ENCODE peak calls at places on chromosomes 11 and 22, in nine cellular contexts. R is psoas muscle; W is cardiac fibroblast; Y is thoracic aorta; P is IMR-90; Q is fibroblast of lung; M is CD8-positive, alpha-beta T cell; A is spleen; C is coronary artery. S is an unnamed sample.

GRCh38 chr22:32055069-32055468 is 12.0 kb downstream of the SLC5A1 start:
- DNase-seq in P (no peak), A (no peak), Y (no peak), R (no peak), Q (no peak), M (no peak), W (no peak), C (no peak), S (no peak)

GRCh38 chr11:13140028-13140870 is 131.1 kb downstream of the RASSF10 start:
- DNase-seq in Q (peak), P (peak), A (no peak), M (no peak), C (no peak), Y (no peak), R (no peak), W (peak), S (peak)

GRCh38 chr11:116611998-116612620 is 160.7 kb downstream of the BUD13 start:
- DNase-seq in Q (no peak), M (no peak), R (no peak), Y (no peak), W (no peak), C (peak), A (no peak), P (no peak), S (no peak)

GRCh38 chr22:17436981-17437410 is 67.7 kb downstream of the CECR2 start:
- DNase-seq in W (no peak), Q (no peak), A (no peak), R (no peak), C (no peak), Y (no peak), M (no peak), P (no peak), S (no peak)

GRCh38 chr22:20052309-20053250 is 27.5 kb upstream of the DGCR8 start:
- DNase-seq in Q (no peak), W (no peak), C (no peak), Y (no peak), M (no peak), R (no peak), A (no peak), P (no peak), S (no peak)

GRCh38 chr11:17391493-17392355 is 3.3 kb upstream of the KCNJ11 start:
- DNase-seq in Y (no peak), A (no peak), C (no peak), P (no peak), R (no peak), M (no peak), Q (no peak), W (no peak), S (no peak)

GRCh38 chr22:46064966-46065666 is 85.2 kb upstream of the PPARA start:
- DNase-seq in P (no peak), W (no peak), Y (no peak), M (no peak), A (no peak), R (no peak), C (peak), Q (peak), S (peak)

GRCh38 chr22:39927544-39927943 is 26.7 kb downstream of the GRAP2 start:
- DNase-seq in Q (no peak), M (peak), P (no peak), C (no peak), A (no peak), R (no peak), Y (no peak), W (no peak), S (no peak)

GRCh38 chr11:125448136-125448535 is 47.9 kb downstream of the FEZ1 start:
- DNase-seq in A (no peak), Y (no peak), W (peak), M (no peak), P (peak), Q (peak), C (peak), R (no peak), S (no peak)

GRCh38 chr22:34105461-34106062 is 185.3 kb upstream of the LARGE1 start:
- DNase-seq in Y (no peak), M (no peak), Q (no peak), A (no peak), W (peak), P (no peak), R (peak), C (no peak), S (no peak)
- TF ChIP-seq CTCF in Y (peak), M (no peak), Q (no peak), A (peak), W (no peak), P (no peak), R (peak), C (no peak), S (no peak)

DNA sequence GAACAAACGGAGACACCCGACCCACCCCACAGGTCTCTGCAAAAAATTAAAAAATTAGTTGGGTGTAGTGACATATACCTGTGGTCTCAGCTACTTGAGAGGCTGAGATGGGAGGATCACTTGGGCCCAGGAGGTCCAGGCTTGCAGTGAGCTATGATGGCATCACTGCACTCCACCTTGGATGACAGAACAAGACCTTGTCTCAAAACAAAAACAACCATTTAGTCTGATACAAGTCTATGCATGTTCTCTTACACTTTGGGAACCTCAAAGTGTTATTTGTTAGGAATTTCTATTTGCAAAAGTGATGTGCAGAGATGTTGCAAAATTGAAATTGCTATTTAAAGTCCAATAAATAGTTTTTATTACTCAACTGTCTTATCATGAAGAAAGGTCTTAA is 14.3 kb downstream of the ATG13 start:
- DNase-seq in R (no peak), P (no peak), Q (no peak), C (no peak), M (no peak), W (no peak), A (no peak), Y (no peak), S (no peak)
- H3K4me3 ChIP-seq in R (no peak), P (no peak), Q (no peak), C (no peak), M (no peak), W (no peak), A (no peak), Y (no peak), S (no peak)

GRCh38 chr11:33094157-33094556 is 54.8 kb downstream of the TCP11L1 start:
- DNase-seq in M (no peak), W (no peak), P (no peak), Y (no peak), A (no peak), C (no peak), R (no peak), Q (no peak), S (no peak)

GRCh38 chr11:33083918-33084317 is 44.5 kb downstream of the TCP11L1 start:
- DNase-seq in Q (no peak), W (no peak), C (no peak), A (no peak), P (no peak), M (no peak), R (no peak), Y (no peak), S (no peak)

GRCh38 chr11:33086017-33086416 is 46.6 kb downstream of the TCP11L1 start:
- DNase-seq in A (no peak), C (no peak), R (no peak), P (no peak), M (no peak), Q (no peak), W (no peak), Y (no peak), S (no peak)

DNA sequence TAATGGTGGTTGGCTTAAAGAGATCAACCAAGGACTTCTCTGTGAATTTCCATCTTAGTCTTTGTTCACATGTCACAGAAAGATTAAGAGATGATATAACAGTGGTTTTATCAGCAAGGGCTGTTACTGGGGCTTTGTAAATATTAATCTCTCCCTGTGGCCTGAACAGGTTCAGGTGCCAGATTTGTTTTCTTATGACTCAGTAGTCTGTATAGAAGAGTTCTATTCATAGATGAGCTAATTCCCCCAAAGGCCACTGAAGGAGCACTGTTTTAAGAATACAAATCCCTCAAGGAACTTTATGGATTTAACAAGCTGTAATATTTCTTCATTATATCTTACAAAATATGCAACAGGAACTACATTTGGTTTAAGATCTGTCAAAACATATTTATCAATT is 50.4 kb downstream of the TCP11L1 start:
- DNase-seq in Q (peak), A (no peak), W (no peak), P (peak), Y (no peak), M (no peak), R (no peak), C (no peak), S (peak)
- TF ChIP-seq CTCF in Q (no peak), A (no peak), W (peak), P (peak), Y (no peak), M (no peak), R (no peak), C (no peak), S (no peak)

DNA sequence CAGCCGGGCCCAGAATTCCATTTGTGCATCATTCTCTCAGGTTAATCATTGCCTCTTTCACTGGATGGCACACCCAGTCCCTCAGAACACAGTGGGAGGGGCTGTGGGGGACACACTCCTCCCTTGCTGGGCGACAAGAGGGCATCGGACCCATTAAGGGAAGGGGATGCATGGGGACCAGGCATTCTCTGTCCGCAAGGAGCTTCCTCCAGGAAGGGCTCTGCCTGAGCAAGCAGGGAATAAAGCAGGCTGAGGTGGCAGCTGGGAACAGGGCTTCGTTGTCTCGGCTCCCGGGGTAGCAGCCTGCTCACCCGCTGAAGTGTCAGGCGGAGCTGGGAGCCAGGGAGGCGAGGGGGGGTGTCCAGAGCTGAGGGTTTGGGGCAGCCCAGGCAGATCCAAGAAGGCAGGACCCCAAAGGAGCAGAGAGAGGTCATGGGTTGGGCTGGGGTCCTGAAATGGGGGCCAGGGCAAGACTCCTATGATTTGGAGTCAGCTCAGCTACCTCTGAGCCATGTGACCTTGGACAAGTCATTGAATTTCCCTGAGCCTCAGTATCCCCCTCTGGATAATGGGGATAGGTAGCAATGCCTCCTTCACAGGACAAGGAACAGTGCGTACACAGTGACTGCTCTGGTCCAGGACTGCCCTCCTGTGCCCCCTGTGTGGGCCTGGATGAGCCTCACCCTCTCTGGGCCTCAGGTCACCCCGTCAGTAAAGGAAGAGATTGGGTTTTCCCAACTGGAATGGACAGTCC is 1.4 kb downstream of the GAL3ST1 start:
- DNase-seq in Y (no peak), M (no peak), C (no peak), P (no peak), W (no peak), R (no peak), A (no peak), Q (no peak), S (no peak)
- H3K4me3 ChIP-seq in Y (no peak), M (no peak), C (no peak), P (no peak), W (no peak), R (no peak), A (no peak), Q (no peak), S (no peak)

GRCh38 chr22:27382947-27383346 is 418.6 kb downstream of the MN1 start:
- DNase-seq in P (no peak), Q (no peak), R (no peak), Y (no peak), A (no peak), M (no peak), W (no peak), C (no peak), S (no peak)

GRCh38 chr22:27380826-27381225 is 420.7 kb downstream of the MN1 start:
- DNase-seq in Q (no peak), C (no peak), M (no peak), W (no peak), P (no peak), Y (no peak), A (no peak), R (no peak), S (no peak)

GRCh38 chr22:27381552-27381951 is 420.0 kb downstream of the MN1 start:
- DNase-seq in Q (no peak), R (no peak), C (no peak), Y (no peak), W (no peak), P (no peak), M (no peak), A (no peak), S (no peak)

GRCh38 chr22:27383896-27384295 is 417.7 kb downstream of the MN1 start:
- DNase-seq in A (no peak), P (no peak), R (no peak), Q (no peak), C (no peak), W (no peak), Y (no peak), M (no peak), S (no peak)

DNA sequence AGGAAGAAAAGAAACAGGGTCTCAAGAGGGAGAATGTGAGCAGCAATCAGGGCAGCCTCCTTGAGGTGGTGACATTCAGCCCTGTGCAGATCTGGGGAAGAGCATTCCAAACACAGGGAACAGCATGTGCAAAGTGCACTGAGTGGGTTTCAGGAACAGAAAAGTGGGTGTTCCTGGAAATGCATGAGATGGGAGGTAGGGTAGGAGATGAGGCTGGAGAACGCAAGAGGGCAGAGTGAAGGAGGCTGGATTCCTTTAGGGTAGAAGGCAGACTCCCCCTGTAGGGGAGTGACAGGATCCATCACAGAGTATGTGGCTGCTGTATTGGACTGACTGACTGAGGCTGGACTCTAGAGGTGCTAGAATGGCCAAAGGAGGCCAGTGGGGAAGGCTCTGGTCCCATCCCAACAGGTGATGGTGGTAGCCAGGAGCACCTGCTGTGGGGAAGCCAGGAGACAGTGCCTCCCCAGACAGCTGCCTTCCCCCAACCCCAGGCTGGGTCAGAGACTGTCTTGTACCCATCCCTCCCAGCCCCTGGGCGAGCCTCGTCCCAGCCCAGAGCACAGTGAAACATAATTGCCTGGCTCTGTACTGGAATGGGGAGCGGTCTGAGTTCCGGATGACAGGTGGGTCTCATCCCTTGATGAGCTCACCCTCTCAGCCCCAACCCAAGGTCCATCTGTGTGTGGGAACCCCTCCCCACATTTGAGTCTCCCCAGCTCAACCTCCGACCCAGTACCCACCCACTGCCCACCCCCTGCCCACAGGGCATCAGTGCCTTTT is 419.4 kb downstream of the MN1 start:
- DNase-seq in R (no peak), P (no peak), W (no peak), Y (no peak), C (no peak), Q (no peak), A (no peak), M (no peak), S (no peak)
- TF ChIP-seq CTCF in R (no peak), P (no peak), W (no peak), Y (no peak), C (no peak), Q (no peak), A (no peak), M (no peak), S (no peak)